ENCODE peak calls at places on chromosomes 3 and 15, in seven cellular contexts. G is dorsolateral prefrontal cortex, A is GM13976, R is body of pancreas, I is IMR-90, B is mucosa of descending colon, W is nephron progenitor cell. H is an unnamed sample.

GRCh38 chr15:67089218-67090193 is 24.1 kb downstream of the SMAD3 start:
- DNase-seq in G (no peak), A (no peak), R (no peak), I (peak; percentile 80), B (no peak), W (no peak), H (no peak)

GRCh38 chr3:197002701-197003454 is 26.7 kb downstream of the MELTF start:
- DNase-seq in G (peak; percentile 74), A (peak; percentile 95), R (peak; percentile 89), I (peak; percentile 52), B (peak; percentile 91), W (peak; percentile 82), H (no peak)

GRCh38 chr3:125213946-125214542 is 1.5 kb upstream of the SLC12A8 start:
- DNase-seq in G (no peak), A (no peak), R (no peak), I (peak; percentile 44), B (no peak), W (no peak), H (peak; percentile 56)

GRCh38 chr15:62649793-62650420 is 392.6 kb upstream of the TPM1 start:
- DNase-seq in G (no peak), A (peak; percentile 61), R (no peak), I (peak; percentile 58), B (no peak), W (no peak), H (no peak)

GRCh38 chr3:76383781-76384180 is 598.4 kb upstream of the ZNF717 start:
- DNase-seq in G (no peak), A (no peak), R (no peak), I (no peak), B (no peak), W (no peak), H (no peak)

GRCh38 chr15:60788514-60789091 is 309.7 kb upstream of the ICE2 start:
- DNase-seq in G (no peak), A (no peak), R (no peak), I (no peak), B (no peak), W (no peak), H (no peak)

GRCh38 chr3:169460035-169460434 is 203.5 kb downstream of the MECOM start:
- DNase-seq in G (no peak), A (no peak), R (no peak), I (no peak), B (no peak), W (no peak), H (no peak)

GRCh38 chr15:74243431-74243830 is 7.3 kb downstream of the CCDC33 start:
- DNase-seq in G (no peak), A (no peak), R (no peak), I (no peak), B (no peak), W (no peak), H (no peak)

GRCh38 chr3:69864141-69864540 is 124.9 kb downstream of the MITF start:
- DNase-seq in G (no peak), A (no peak), R (no peak), I (no peak), B (no peak), W (no peak), H (no peak)

GRCh38 chr3:25441234-25441856 is 13.3 kb downstream of the RARB start:
- DNase-seq in G (no peak), A (no peak), R (no peak), I (no peak), B (peak; percentile 21), W (no peak), H (no peak)

GRCh38 chr3:115843206-115843605 is 219.9 kb downstream of the GAP43 start:
- DNase-seq in G (no peak), A (no peak), R (no peak), I (no peak), B (no peak), W (no peak), H (no peak)

GRCh38 chr3:13034109-13034800 is 39.0 kb downstream of the IQSEC1 start:
- DNase-seq in G (no peak), A (no peak), R (no peak), I (no peak), B (no peak), W (no peak), H (no peak)

GRCh38 chr3:190321789-190322603 is at the start of gene CLDN1:
- DNase-seq in G (peak; percentile 18), A (peak; percentile 88), R (peak; percentile 88), I (peak; percentile 69), B (peak; percentile 82), W (peak; percentile 94), H (no peak)

GRCh38 chr15:95304116-95304873 is 1026.2 kb upstream of the NR2F2 start:
- DNase-seq in G (no peak), A (no peak), R (no peak), I (peak; percentile 92), B (peak; percentile 30), W (no peak), H (no peak)

GRCh38 chr3:120103276-120103675 is 9.0 kb upstream of the GSK3B start:
- DNase-seq in G (no peak), A (no peak), R (no peak), I (no peak), B (no peak), W (no peak), H (no peak)

GRCh38 chr3:102224171-102224570 is 210.6 kb upstream of the ZPLD1 start:
- DNase-seq in G (no peak), A (peak; percentile 27), R (no peak), I (peak; percentile 32), B (peak; percentile 60), W (no peak), H (no peak)

GRCh38 chr15:68414591-68414990 is 17.4 kb downstream of the ITGA11 start:
- DNase-seq in G (no peak), A (no peak), R (no peak), I (no peak), B (no peak), W (no peak), H (no peak)

GRCh38 chr3:32596926-32597369 is 26.3 kb upstream of the DYNC1LI1 start:
- DNase-seq in G (no peak), A (no peak), R (no peak), I (peak; percentile 85), B (peak; percentile 5), W (no peak), H (no peak)

GRCh38 chr3:111547645-111548044 is 5.6 kb downstream of the CD96 start:
- DNase-seq in G (no peak), A (no peak), R (no peak), I (no peak), B (peak; percentile 13), W (no peak), H (no peak)

GRCh38 chr15:88470625-88471372 is 3.3 kb downstream of the MRPS11 start:
- DNase-seq in G (no peak), A (no peak), R (no peak), I (no peak), B (no peak), W (no peak), H (no peak)

GRCh38 chr3:11555823-11556222 is 87.9 kb downstream of the VGLL4 start:
- DNase-seq in G (no peak), A (no peak), R (no peak), I (no peak), B (no peak), W (no peak), H (no peak)

GRCh38 chr3:58633157-58633865 is 33.3 kb downstream of the FAM3D start:
- DNase-seq in G (no peak), A (no peak), R (no peak), I (no peak), B (no peak), W (no peak), H (no peak)

GRCh38 chr3:133506215-133506901 is 67.1 kb upstream of the CDV3 start:
- DNase-seq in G (no peak), A (peak; percentile 69), R (no peak), I (no peak), B (no peak), W (no peak), H (no peak)

GRCh38 chr3:138271189-138271794 is 58.4 kb downstream of the NME9 start:
- DNase-seq in G (no peak), A (peak; percentile 25), R (no peak), I (no peak), B (no peak), W (no peak), H (no peak)

GRCh38 chr3:152559246-152559645 is 275.7 kb upstream of the P2RY1 start:
- DNase-seq in G (no peak), A (no peak), R (no peak), I (no peak), B (no peak), W (no peak), H (no peak)

GRCh38 chr15:66707310-66708160 is 5.5 kb downstream of the SMAD6 start:
- DNase-seq in G (no peak), A (no peak), R (peak; percentile 52), I (peak; percentile 43), B (peak; percentile 61), W (peak; percentile 79), H (no peak)

GRCh38 chr3:43893721-43894120 is 203.0 kb downstream of the ABHD5 start:
- DNase-seq in G (no peak), A (no peak), R (no peak), I (no peak), B (no peak), W (no peak), H (no peak)

GRCh38 chr15:70494861-70495571 is 268.3 kb downstream of the UACA start:
- DNase-seq in G (no peak), A (no peak), R (no peak), I (peak; percentile 96), B (no peak), W (no peak), H (peak; percentile 89)

GRCh38 chr15:31405200-31405929 is 78.7 kb downstream of the KLF13 start:
- DNase-seq in G (no peak), A (no peak), R (no peak), I (peak; percentile 24), B (no peak), W (no peak), H (no peak)

GRCh38 chr3:55549172-55549571 is 62.1 kb upstream of the WNT5A start:
- DNase-seq in G (no peak), A (no peak), R (no peak), I (peak; percentile 44), B (no peak), W (no peak), H (no peak)
- TF ChIP-seq CTCF in G (no peak), A (no peak), R (no peak), I (peak; percentile 25), B (no peak), W (no peak), H (peak; percentile 49)

GRCh38 chr3:8954938-8955763 is 8.1 kb downstream of the RAD18 start:
- DNase-seq in G (no peak), A (peak; percentile 45), R (no peak), I (peak; percentile 62), B (no peak), W (no peak), H (peak; percentile 25)
- TF ChIP-seq CTCF in G (no peak), A (no peak), R (no peak), I (peak; percentile 5), B (no peak), W (no peak), H (no peak)

GRCh38 chr15:92277776-92278175 is 115.9 kb upstream of the ST8SIA2 start:
- DNase-seq in G (peak; percentile 43), A (peak; percentile 13), R (no peak), I (no peak), B (peak; percentile 18), W (no peak), H (peak; percentile 2)
- TF ChIP-seq CTCF in G (peak; percentile 53), A (peak; percentile 11), R (peak; percentile 10), I (no peak), B (no peak), W (no peak), H (peak; percentile 38)

GRCh38 chr15:50107591-50108408 is 11.2 kb downstream of the ATP8B4 start:
- DNase-seq in G (no peak), A (peak; percentile 62), R (no peak), I (no peak), B (no peak), W (no peak), H (no peak)
- TF ChIP-seq CTCF in G (no peak), A (no peak), R (no peak), I (no peak), B (no peak), W (no peak), H (no peak)

GRCh38 chr15:39581501-39582285 is 814 bp downstream of the THBS1 start:
- DNase-seq in G (no peak), A (peak; percentile 42), R (peak; percentile 72), I (peak; percentile 65), B (peak; percentile 83), W (peak; percentile 54), H (peak; percentile 75)
- TF ChIP-seq CTCF in G (no peak), A (no peak), R (peak; percentile 35), I (peak; percentile 37), B (peak; percentile 31), W (no peak), H (peak; percentile 33)